ENCODE peak calls at places on chromosomes 6 and 20, in seven cellular contexts. U is hypothalamus, X is posterior cingulate gyrus, J is ovary, G is T47D, P is left ventricle myocardium inferior, V is NCI-H774. D is an unnamed sample.

GRCh38 chr6:339480-339879 is 47.2 kb downstream of the DUSP22 start:
- DNase-seq in P (no peak), G (no peak), J (no peak), V (no peak), X (no peak), U (no peak), D (no peak)

GRCh38 chr6:3162565-3163247 is 5.4 kb upstream of the TUBB2A start:
- DNase-seq in P (peak; percentile 70), V (peak; percentile 81), U (peak; percentile 49), J (peak; percentile 33), X (peak; percentile 70), G (peak; percentile 70), D (peak; percentile 92)

GRCh38 chr20:34704177-34705007 is at the start of gene TP53INP2:
- DNase-seq in X (peak; percentile 93), J (peak; percentile 90), G (peak; percentile 90), P (peak; percentile 97), U (peak; percentile 87), V (peak; percentile 90), D (peak; percentile 94)

GRCh38 chr6:107418118-107418517 is 41.2 kb downstream of the PDSS2 start:
- DNase-seq in G (peak; percentile 6), V (no peak), J (no peak), X (no peak), P (no peak), U (no peak), D (no peak)

GRCh38 chr6:166036321-166037105 is 131.1 kb downstream of the TBXT start:
- DNase-seq in U (no peak), G (no peak), J (no peak), X (no peak), P (no peak), V (no peak), D (no peak)

GRCh38 chr20:62241501-62241900 is 3.2 kb downstream of the OSBPL2 start:
- DNase-seq in G (no peak), X (no peak), P (no peak), U (no peak), J (no peak), V (no peak), D (no peak)

GRCh38 chr20:60648556-60648955 is 603.5 kb upstream of the CDH4 start:
- DNase-seq in P (no peak), X (no peak), U (no peak), V (no peak), G (no peak), J (no peak), D (no peak)

GRCh38 chr6:64497634-64498033 is 862.0 kb downstream of the PHF3 start:
- DNase-seq in G (no peak), P (no peak), J (no peak), V (no peak), X (no peak), U (no peak), D (no peak)

GRCh38 chr20:56974499-56975250 is 291.8 kb downstream of the BMP7 start:
- DNase-seq in P (no peak), G (peak; percentile 73), V (no peak), X (peak; percentile 28), J (no peak), U (no peak), D (no peak)

GRCh38 chr20:25025986-25026605 is 31.8 kb downstream of the ACSS1 start:
- DNase-seq in X (no peak), V (no peak), U (no peak), G (no peak), J (no peak), P (no peak), D (peak; percentile 59)

GRCh38 chr6:122660296-122660695 is 50.1 kb downstream of the PKIB start:
- DNase-seq in U (no peak), V (no peak), X (no peak), G (no peak), P (no peak), J (no peak), D (no peak)

GRCh38 chr6:82842721-82843120 is 222.9 kb downstream of the UBE3D start:
- DNase-seq in J (no peak), G (no peak), X (no peak), V (no peak), P (no peak), U (no peak), D (no peak)

GRCh38 chr6:4607026-4607704 is 169.0 kb upstream of the CDYL start:
- DNase-seq in X (peak; percentile 68), P (no peak), U (peak; percentile 35), J (peak; percentile 22), G (peak; percentile 8), V (peak; percentile 75), D (no peak)

GRCh38 chr20:38579219-38579618 is 1.8 kb upstream of the ADIG start:
- DNase-seq in J (no peak), G (no peak), U (no peak), P (peak; percentile 53), X (no peak), V (no peak), D (no peak)

GRCh38 chr6:134826889-134827737 is 122.8 kb downstream of the ALDH8A1 start:
- DNase-seq in V (no peak), G (no peak), J (peak; percentile 76), P (peak; percentile 81), X (no peak), U (no peak), D (no peak)

GRCh38 chr6:20366082-20366834 is 35.4 kb upstream of the E2F3 start:
- DNase-seq in P (no peak), U (no peak), V (no peak), J (no peak), G (no peak), X (no peak), D (no peak)

GRCh38 chr6:99241905-99242534 is 107.5 kb downstream of the FAXC start:
- DNase-seq in U (no peak), X (peak; percentile 15), V (peak; percentile 15), P (no peak), J (no peak), G (peak; percentile 10), D (no peak)

GRCh38 chr6:8243462-8243861 is 141.1 kb upstream of the EEF1E1 start:
- DNase-seq in V (no peak), X (no peak), J (no peak), G (no peak), P (no peak), U (no peak), D (no peak)

GRCh38 chr6:84811351-84811750 is 47.0 kb upstream of the TBX18 start:
- DNase-seq in V (no peak), U (no peak), J (no peak), X (no peak), G (no peak), P (no peak), D (no peak)

GRCh38 chr20:33656783-33657703 is 5.1 kb upstream of the C20orf144 start:
- DNase-seq in V (no peak), G (no peak), X (no peak), P (peak; percentile 11), U (no peak), J (peak; percentile 18), D (peak; percentile 37)

GRCh38 chr20:59412896-59413295 is 112.5 kb downstream of the EDN3 start:
- DNase-seq in X (no peak), J (no peak), P (no peak), U (no peak), G (no peak), V (no peak), D (no peak)

GRCh38 chr6:144659202-144659731 is 374.1 kb downstream of the UTRN start:
- DNase-seq in J (peak; percentile 51), G (no peak), V (peak; percentile 33), X (no peak), U (peak; percentile 1), P (no peak), D (peak; percentile 6)

GRCh38 chr6:160300076-160300695 is 41.6 kb upstream of the SLC22A2 start:
- DNase-seq in V (no peak), P (no peak), U (no peak), J (no peak), X (no peak), G (no peak), D (peak; percentile 73)

GRCh38 chr6:3723251-3723650 is 28.3 kb downstream of the PXDC1 start:
- DNase-seq in X (no peak), J (no peak), V (no peak), U (no peak), P (no peak), G (no peak), D (peak; percentile 62)

GRCh38 chr6:122712093-122712863 is 67.2 kb upstream of the FABP7 start:
- DNase-seq in U (no peak), P (no peak), G (no peak), J (no peak), X (no peak), V (no peak), D (no peak)

GRCh38 chr20:57231161-57231560 is 35.3 kb downstream of the BMP7 start:
- DNase-seq in J (no peak), G (no peak), V (no peak), P (no peak), U (no peak), X (no peak), D (no peak)